ENCODE peak calls at places on chromosomes 7 and 10, in nine cellular contexts. E is HCT116, V is PC-3, Y is MM.1S, Q is hepatocyte, R is OCI-LY7, G is SK-N-SH, B is neural progenitor cell, J is GM23338. D is an unnamed sample.

GRCh38 chr10:103661198-103661950 is 167.9 kb downstream of the NEURL1 start:
- DNase-seq in V (no peak), J (peak; percentile 81), E (no peak), Y (no peak), R (no peak), G (no peak), Q (peak; percentile 83), B (peak; percentile 79), D (peak; percentile 93)

GRCh38 chr10:28946479-28946878 is 269.2 kb downstream of the BAMBI start:
- DNase-seq in B (no peak), E (no peak), R (no peak), V (peak; percentile 16), Y (no peak), Q (no peak), J (no peak), G (no peak), D (peak; percentile 25)

GRCh38 chr7:117075934-117076333 is 122.6 kb downstream of the ST7 start:
- DNase-seq in Y (no peak), Q (no peak), E (no peak), J (no peak), R (no peak), B (no peak), V (no peak), G (no peak), D (no peak)

GRCh38 chr7:111308691-111309090 is 217.8 kb downstream of the LRRN3 start:
- DNase-seq in J (no peak), Q (no peak), B (no peak), Y (no peak), R (no peak), G (no peak), E (no peak), V (no peak), D (no peak)

GRCh38 chr7:111089822-111090426 is 1.0 kb upstream of the LRRN3 start:
- DNase-seq in R (peak; percentile 44), B (peak; percentile 49), E (peak; percentile 34), G (peak; percentile 61), Y (peak; percentile 83), V (peak; percentile 65), J (peak; percentile 78), Q (peak; percentile 41), D (peak; percentile 65)

GRCh38 chr10:103915794-103916193 is 2.2 kb downstream of the STN1 start:
- DNase-seq in E (no peak), J (no peak), R (no peak), Y (no peak), Q (no peak), G (no peak), V (peak; percentile 22), B (no peak), D (no peak)

GRCh38 chr10:5466451-5466996 is 32.8 kb downstream of the CALML5 start:
- DNase-seq in J (peak; percentile 90), Q (peak; percentile 93), E (no peak), V (peak; percentile 73), G (no peak), Y (no peak), R (no peak), B (peak; percentile 27), D (peak; percentile 61)

GRCh38 chr10:33139191-33139646 is 181.2 kb upstream of the ITGB1 start:
- DNase-seq in R (peak; percentile 67), Y (no peak), B (no peak), J (no peak), E (no peak), G (no peak), Q (no peak), V (no peak), D (no peak)

GRCh38 chr7:98137134-98137825 is 30.6 kb downstream of the LMTK2 start:
- DNase-seq in Y (no peak), V (no peak), G (no peak), E (no peak), B (no peak), Q (no peak), J (no peak), R (no peak), D (no peak)

GRCh38 chr10:14659626-14660196 is 115.0 kb downstream of the FAM107B start:
- DNase-seq in J (no peak), R (peak; percentile 94), E (no peak), Q (no peak), B (no peak), Y (peak; percentile 94), G (no peak), V (no peak), D (peak; percentile 5)

GRCh38 chr10:42937649-42938180 is 139.2 kb upstream of the RET start:
- DNase-seq in B (no peak), V (no peak), Q (no peak), E (no peak), Y (no peak), G (no peak), J (no peak), R (no peak), D (no peak)

GRCh38 chr10:30058111-30058510 is 1.3 kb downstream of the JCAD start:
- DNase-seq in V (peak; percentile 4), G (no peak), R (no peak), B (no peak), Q (no peak), J (no peak), Y (no peak), E (no peak), D (no peak)

GRCh38 chr10:4008676-4009382 is 223.8 kb upstream of the KLF6 start:
- DNase-seq in G (no peak), R (no peak), V (no peak), J (no peak), E (no peak), B (no peak), Q (no peak), Y (no peak), D (peak; percentile 45)

GRCh38 chr10:68154211-68154497 is 44.9 kb downstream of the MYPN start:
- DNase-seq in B (peak; percentile 29), G (peak; percentile 52), Y (no peak), E (no peak), V (no peak), J (peak; percentile 57), Q (no peak), R (peak; percentile 10), D (peak; percentile 22)

GRCh38 chr7:100122067-100122466 is 2.6 kb downstream of the CNPY4 start:
- DNase-seq in Q (no peak), E (no peak), B (no peak), R (no peak), J (no peak), G (no peak), V (no peak), Y (no peak), D (no peak)

DNA sequence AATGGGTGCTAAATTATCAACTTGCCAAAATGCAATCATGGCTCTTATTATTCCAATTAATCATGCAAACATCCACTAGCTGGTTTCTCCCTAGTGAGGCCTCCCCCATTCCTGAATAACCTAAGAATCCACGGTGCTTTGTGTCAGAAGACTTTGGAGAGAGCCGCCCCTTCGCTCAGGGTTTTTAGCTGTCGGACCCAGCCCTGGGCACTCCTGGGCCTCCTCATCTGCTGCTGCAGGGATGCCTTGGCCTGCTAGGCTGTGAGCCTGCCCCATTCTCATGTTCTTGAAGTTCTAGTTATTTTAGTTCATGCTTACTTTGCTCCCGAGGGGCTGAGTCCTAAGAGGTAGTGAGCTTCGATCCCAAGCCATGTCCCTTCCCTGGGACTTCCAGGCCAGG is 34.2 kb upstream of the SFRP5 start:
- DNase-seq in R (no peak), E (no peak), B (peak; percentile 12), G (no peak), V (no peak), J (peak; percentile 35), Y (no peak), Q (no peak), D (no peak)
- TF ChIP-seq EZH2phosphoT487 in R (no peak), E (no peak), B (no peak), G (no peak), V (no peak), J (no peak), Y (no peak), Q (no peak), D (no peak)

DNA sequence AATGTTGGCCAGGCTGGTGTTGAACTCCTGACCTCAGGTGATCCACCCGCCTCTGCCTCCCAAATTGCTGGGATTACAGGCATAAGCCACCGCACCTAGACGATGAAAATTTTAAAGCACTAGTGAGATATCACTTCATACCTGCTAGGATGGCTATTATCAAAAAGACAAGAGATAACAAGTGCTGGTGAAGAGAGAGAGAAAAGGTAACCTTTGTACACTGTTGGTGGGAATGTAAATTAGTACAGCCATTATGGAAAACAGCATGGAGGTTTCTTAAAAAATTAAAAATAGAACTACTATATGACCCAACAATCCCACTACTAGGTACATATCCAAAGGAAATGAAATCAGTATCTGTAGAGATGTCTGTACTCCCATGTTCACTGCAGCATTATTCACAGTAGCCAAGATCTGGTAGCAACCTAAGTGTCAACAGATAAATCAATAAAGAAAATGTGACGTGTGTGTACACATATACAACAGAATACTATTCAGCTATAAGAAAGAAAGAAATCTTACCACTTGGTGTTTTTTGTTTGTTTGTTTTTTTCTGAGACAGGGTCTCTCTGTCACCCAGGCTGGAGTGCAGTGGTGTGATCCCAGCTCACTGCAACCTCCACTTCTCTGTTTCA is 12.5 kb downstream of the MMS19 start:
- DNase-seq in V (no peak), J (no peak), E (no peak), Y (no peak), R (no peak), G (no peak), Q (no peak), B (no peak), D (no peak)
- TF ChIP-seq EZH2phosphoT487 in V (no peak), J (no peak), E (no peak), Y (no peak), R (no peak), G (no peak), Q (no peak), B (no peak), D (no peak)

GRCh38 chr7:116018731-116019130 is 11.8 kb downstream of the TFEC start:
- DNase-seq in Q (no peak), V (no peak), J (no peak), Y (no peak), E (no peak), B (no peak), G (no peak), R (no peak), D (no peak)
- TF ChIP-seq EZH2phosphoT487 in Q (no peak), V (no peak), J (no peak), Y (no peak), E (no peak), B (no peak), G (no peak), R (no peak), D (no peak)

GRCh38 chr10:131912620-131913019 is 11.8 kb downstream of the PPP2R2D start:
- DNase-seq in R (no peak), V (no peak), B (no peak), Y (no peak), Q (no peak), G (no peak), E (no peak), J (no peak), D (no peak)

GRCh38 chr10:131909014-131909808 is 8.4 kb downstream of the PPP2R2D start:
- DNase-seq in G (no peak), J (no peak), R (no peak), Q (no peak), V (peak; percentile 4), B (no peak), E (no peak), Y (no peak), D (no peak)

GRCh38 chr10:131909929-131910328 is 9.1 kb downstream of the PPP2R2D start:
- DNase-seq in V (no peak), J (no peak), B (no peak), G (no peak), E (no peak), Y (no peak), Q (no peak), R (no peak), D (no peak)

GRCh38 chr10:131910663-131911314 is 10.0 kb downstream of the PPP2R2D start:
- DNase-seq in B (no peak), Q (no peak), G (no peak), R (no peak), V (no peak), J (no peak), Y (no peak), E (no peak), D (no peak)

GRCh38 chr10:131911451-131911850 is 10.6 kb downstream of the PPP2R2D start:
- DNase-seq in Y (no peak), G (no peak), Q (no peak), V (no peak), B (no peak), E (no peak), R (no peak), J (no peak), D (no peak)
- TF ChIP-seq EZH2phosphoT487 in Y (no peak), G (no peak), Q (no peak), V (no peak), B (no peak), E (no peak), R (no peak), J (no peak), D (no peak)

D was measured in GM23248.